ENCODE peak calls at places on chromosomes 12 and 14, in seven cellular contexts. One of them, this sample, is unnamed. For H3K4me1, the result is how much of the 10 kb centered on the place peaks cover.

GRCh38 chr14:23009939-23010718 is at the start of gene C14orf93:
- DNase-seq in endodermal cell: peak
- DNase-seq in fibroblast of lung: peak
- DNase-seq in neural progenitor cell: peak
- DNase-seq in IMR-90: peak
- DNase-seq in astrocyte: peak
- DNase-seq in colonic mucosa: peak
- DNase-seq in this sample: peak

GRCh38 chr14:53619625-53620324 is 336.9 kb downstream of the BMP4 start:
- DNase-seq in endodermal cell: no peak
- DNase-seq in fibroblast of lung: peak
- DNase-seq in neural progenitor cell: no peak
- DNase-seq in IMR-90: peak
- DNase-seq in astrocyte: peak
- DNase-seq in colonic mucosa: no peak
- DNase-seq in this sample: no peak

GRCh38 chr12:88865537-88865936 is 285.3 kb upstream of the KITLG start:
- DNase-seq in endodermal cell: no peak
- DNase-seq in fibroblast of lung: no peak
- DNase-seq in neural progenitor cell: no peak
- DNase-seq in IMR-90: no peak
- DNase-seq in astrocyte: no peak
- DNase-seq in colonic mucosa: no peak
- DNase-seq in this sample: no peak

GRCh38 chr12:106094304-106094703 is 44.5 kb downstream of the NUAK1 start:
- DNase-seq in endodermal cell: no peak
- DNase-seq in fibroblast of lung: no peak
- DNase-seq in neural progenitor cell: no peak
- DNase-seq in IMR-90: no peak
- DNase-seq in astrocyte: no peak
- DNase-seq in colonic mucosa: no peak
- DNase-seq in this sample: no peak

GRCh38 chr14:51933191-51933590 is 56.2 kb upstream of the RTRAF start:
- DNase-seq in endodermal cell: no peak
- DNase-seq in fibroblast of lung: no peak
- DNase-seq in neural progenitor cell: no peak
- DNase-seq in IMR-90: no peak
- DNase-seq in astrocyte: no peak
- DNase-seq in colonic mucosa: no peak
- DNase-seq in this sample: no peak

GRCh38 chr12:12499909-12500604 is 62.6 kb downstream of the DUSP16 start:
- DNase-seq in endodermal cell: peak
- DNase-seq in fibroblast of lung: no peak
- DNase-seq in neural progenitor cell: no peak
- DNase-seq in IMR-90: no peak
- DNase-seq in astrocyte: no peak
- DNase-seq in colonic mucosa: no peak
- DNase-seq in this sample: no peak

GRCh38 chr12:85468356-85469157 is 188.5 kb downstream of the ALX1 start:
- DNase-seq in endodermal cell: peak
- DNase-seq in fibroblast of lung: peak
- DNase-seq in neural progenitor cell: peak
- DNase-seq in IMR-90: peak
- DNase-seq in astrocyte: peak
- DNase-seq in colonic mucosa: peak
- DNase-seq in this sample: peak

GRCh38 chr12:108363565-108363964 is 24.5 kb upstream of the CMKLR1 start:
- DNase-seq in endodermal cell: no peak
- DNase-seq in fibroblast of lung: no peak
- DNase-seq in neural progenitor cell: no peak
- DNase-seq in IMR-90: no peak
- DNase-seq in astrocyte: no peak
- DNase-seq in colonic mucosa: no peak
- DNase-seq in this sample: no peak

GRCh38 chr12:11875414-11875935 is 195.3 kb upstream of the BCL2L14 start:
- DNase-seq in endodermal cell: no peak
- DNase-seq in fibroblast of lung: peak
- DNase-seq in neural progenitor cell: no peak
- DNase-seq in IMR-90: no peak
- DNase-seq in astrocyte: no peak
- DNase-seq in colonic mucosa: no peak
- DNase-seq in this sample: peak

GRCh38 chr14:33062881-33063280 is 124.2 kb downstream of the NPAS3 start:
- DNase-seq in endodermal cell: no peak
- DNase-seq in fibroblast of lung: no peak
- DNase-seq in neural progenitor cell: no peak
- DNase-seq in IMR-90: no peak
- DNase-seq in astrocyte: peak
- DNase-seq in colonic mucosa: no peak
- DNase-seq in this sample: no peak

GRCh38 chr12:38163442-38163801 is 153.2 kb upstream of the ALG10B start:
- DNase-seq in endodermal cell: no peak
- DNase-seq in fibroblast of lung: no peak
- DNase-seq in neural progenitor cell: no peak
- DNase-seq in IMR-90: no peak
- DNase-seq in astrocyte: no peak
- DNase-seq in colonic mucosa: no peak
- DNase-seq in this sample: no peak

GRCh38 chr14:50037240-50037639 is 79.1 kb downstream of the VCPKMT start:
- DNase-seq in endodermal cell: no peak
- DNase-seq in fibroblast of lung: no peak
- DNase-seq in neural progenitor cell: no peak
- DNase-seq in IMR-90: no peak
- DNase-seq in astrocyte: no peak
- DNase-seq in colonic mucosa: no peak
- DNase-seq in this sample: no peak

GRCh38 chr14:50039734-50040400 is 76.5 kb downstream of the VCPKMT start:
- DNase-seq in endodermal cell: no peak
- DNase-seq in fibroblast of lung: no peak
- DNase-seq in neural progenitor cell: no peak
- DNase-seq in IMR-90: no peak
- DNase-seq in astrocyte: peak
- DNase-seq in colonic mucosa: no peak
- DNase-seq in this sample: no peak

GRCh38 chr14:50037837-50038236 is 78.5 kb downstream of the VCPKMT start:
- DNase-seq in endodermal cell: no peak
- DNase-seq in fibroblast of lung: no peak
- DNase-seq in neural progenitor cell: no peak
- DNase-seq in IMR-90: no peak
- DNase-seq in astrocyte: no peak
- DNase-seq in colonic mucosa: no peak
- DNase-seq in this sample: no peak

GRCh38 chr14:50039120-50039517 is 77.3 kb downstream of the VCPKMT start:
- DNase-seq in endodermal cell: no peak
- DNase-seq in fibroblast of lung: no peak
- DNase-seq in neural progenitor cell: no peak
- DNase-seq in IMR-90: no peak
- DNase-seq in astrocyte: no peak
- DNase-seq in colonic mucosa: no peak
- DNase-seq in this sample: no peak

GRCh38 chr14:50038398-50039119 is 77.8 kb downstream of the VCPKMT start:
- DNase-seq in endodermal cell: peak
- DNase-seq in fibroblast of lung: peak
- DNase-seq in neural progenitor cell: no peak
- DNase-seq in IMR-90: peak
- DNase-seq in astrocyte: peak
- DNase-seq in colonic mucosa: no peak
- DNase-seq in this sample: no peak
- H3K9ac ChIP-seq in endodermal cell: no peak
- H3K9ac ChIP-seq in fibroblast of lung: no peak
- H3K9ac ChIP-seq in neural progenitor cell: no peak
- H3K9ac ChIP-seq in IMR-90: no peak
- H3K9ac ChIP-seq in astrocyte: peak
- H3K9ac ChIP-seq in colonic mucosa: no peak
- H3K9ac ChIP-seq in this sample: no peak

DNA sequence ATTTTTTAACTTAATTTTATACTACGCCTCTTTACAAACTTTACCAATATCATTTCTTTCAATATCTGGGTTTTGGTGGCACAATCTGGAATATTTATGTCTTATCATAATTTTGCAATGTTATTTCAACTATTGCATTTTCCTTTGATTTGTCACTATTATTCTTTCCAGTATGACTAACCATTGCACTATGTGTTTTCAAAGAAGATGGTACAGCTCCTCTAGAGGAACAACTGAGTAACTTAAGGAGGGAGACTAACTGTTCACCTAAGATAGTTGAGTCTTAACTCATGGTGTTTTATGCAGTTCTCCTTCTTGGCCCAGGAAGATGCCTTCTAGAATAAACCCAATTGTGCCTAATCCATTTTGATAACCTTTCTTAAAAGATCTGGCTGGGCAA is 60.5 kb upstream of the KIF21A start:
- DNase-seq in endodermal cell: no peak
- DNase-seq in fibroblast of lung: peak
- DNase-seq in neural progenitor cell: no peak
- DNase-seq in IMR-90: no peak
- DNase-seq in astrocyte: peak
- DNase-seq in colonic mucosa: no peak
- DNase-seq in this sample: peak
- TF ChIP-seq CTCF in endodermal cell: peak
- TF ChIP-seq CTCF in fibroblast of lung: no peak
- TF ChIP-seq CTCF in neural progenitor cell: no peak
- TF ChIP-seq CTCF in IMR-90: no peak
- TF ChIP-seq CTCF in astrocyte: peak
- TF ChIP-seq CTCF in colonic mucosa: no peak
- TF ChIP-seq CTCF in this sample: peak

DNA sequence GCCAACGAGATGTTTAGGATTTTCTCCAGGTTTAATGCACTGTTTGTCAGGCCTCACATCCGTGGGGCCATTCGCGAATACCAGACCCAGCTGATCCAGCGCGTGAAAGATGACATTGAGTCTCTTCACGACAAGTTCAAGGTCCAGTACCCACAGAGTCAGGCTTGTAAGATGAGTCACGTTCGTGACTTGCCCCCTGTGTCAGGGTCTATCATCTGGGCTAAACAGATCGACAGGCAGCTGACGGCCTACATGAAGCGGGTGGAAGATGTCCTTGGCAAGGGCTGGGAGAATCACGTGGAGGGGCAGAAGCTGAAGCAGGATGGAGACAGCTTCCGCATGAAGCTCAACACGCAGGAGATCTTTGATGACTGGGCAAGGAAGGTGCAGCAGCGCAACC is 21.6 kb downstream of the DYNC1H1 start:
- DNase-seq in endodermal cell: no peak
- DNase-seq in fibroblast of lung: no peak
- DNase-seq in neural progenitor cell: no peak
- DNase-seq in IMR-90: no peak
- DNase-seq in astrocyte: no peak
- DNase-seq in colonic mucosa: no peak
- DNase-seq in this sample: no peak
- H3K4me1 ChIP-seq in endodermal cell: under half
- H3K4me1 ChIP-seq in fibroblast of lung: under half
- H3K4me1 ChIP-seq in neural progenitor cell: under half
- H3K4me1 ChIP-seq in IMR-90: under half
- H3K4me1 ChIP-seq in astrocyte: under half
- H3K4me1 ChIP-seq in colonic mucosa: under half
- H3K4me1 ChIP-seq in this sample: under half

DNA sequence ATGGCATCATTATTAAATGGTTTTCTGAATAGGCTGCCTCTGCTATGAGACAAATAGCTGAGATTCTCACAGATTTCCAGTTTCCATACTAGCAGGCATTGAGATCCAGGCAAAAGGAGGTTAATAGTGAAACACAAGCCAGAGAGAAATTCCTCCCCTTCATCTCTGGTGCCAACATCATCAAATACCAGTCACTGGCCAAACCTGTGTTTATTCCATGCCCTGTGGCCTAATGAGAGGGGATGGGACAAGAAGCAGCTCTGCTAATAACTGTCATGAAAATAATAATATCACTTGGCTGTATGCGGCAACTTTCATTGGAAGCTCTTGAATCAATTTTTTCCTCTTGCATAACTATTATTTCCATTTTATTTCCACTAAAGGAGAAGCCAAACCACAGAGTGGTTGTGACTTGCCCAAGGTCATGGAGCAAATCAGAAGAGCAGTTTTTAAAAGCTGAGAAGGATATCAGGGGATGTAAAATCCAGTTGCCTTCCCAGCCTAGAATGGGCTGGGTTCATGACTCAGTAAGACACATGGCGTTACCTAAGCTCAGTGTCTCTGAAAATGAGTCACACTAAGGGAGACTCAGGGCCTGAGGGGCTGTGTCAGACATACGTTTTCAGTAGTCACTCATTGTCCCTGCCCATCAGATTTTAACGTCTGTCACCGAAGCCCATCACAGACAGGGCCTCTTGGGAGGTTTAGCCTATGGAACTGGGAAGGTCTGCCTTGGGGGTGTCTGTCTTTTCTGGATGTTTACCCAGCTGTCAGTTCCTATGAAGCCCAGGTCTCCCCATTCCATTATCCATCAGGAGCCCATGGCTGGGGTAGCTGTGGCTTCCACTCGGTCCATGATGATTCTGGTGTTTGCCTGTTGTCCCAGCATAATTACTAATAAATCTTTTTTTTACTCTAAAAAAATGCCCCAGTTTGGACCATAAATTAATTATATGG is 208.8 kb upstream of the EEA1 start:
- DNase-seq in endodermal cell: no peak
- DNase-seq in fibroblast of lung: peak
- DNase-seq in neural progenitor cell: no peak
- DNase-seq in IMR-90: peak
- DNase-seq in astrocyte: peak
- DNase-seq in colonic mucosa: no peak
- DNase-seq in this sample: no peak
- H3K9ac ChIP-seq in endodermal cell: no peak
- H3K9ac ChIP-seq in fibroblast of lung: no peak
- H3K9ac ChIP-seq in neural progenitor cell: no peak
- H3K9ac ChIP-seq in IMR-90: no peak
- H3K9ac ChIP-seq in astrocyte: no peak
- H3K9ac ChIP-seq in colonic mucosa: no peak
- H3K9ac ChIP-seq in this sample: no peak

DNA sequence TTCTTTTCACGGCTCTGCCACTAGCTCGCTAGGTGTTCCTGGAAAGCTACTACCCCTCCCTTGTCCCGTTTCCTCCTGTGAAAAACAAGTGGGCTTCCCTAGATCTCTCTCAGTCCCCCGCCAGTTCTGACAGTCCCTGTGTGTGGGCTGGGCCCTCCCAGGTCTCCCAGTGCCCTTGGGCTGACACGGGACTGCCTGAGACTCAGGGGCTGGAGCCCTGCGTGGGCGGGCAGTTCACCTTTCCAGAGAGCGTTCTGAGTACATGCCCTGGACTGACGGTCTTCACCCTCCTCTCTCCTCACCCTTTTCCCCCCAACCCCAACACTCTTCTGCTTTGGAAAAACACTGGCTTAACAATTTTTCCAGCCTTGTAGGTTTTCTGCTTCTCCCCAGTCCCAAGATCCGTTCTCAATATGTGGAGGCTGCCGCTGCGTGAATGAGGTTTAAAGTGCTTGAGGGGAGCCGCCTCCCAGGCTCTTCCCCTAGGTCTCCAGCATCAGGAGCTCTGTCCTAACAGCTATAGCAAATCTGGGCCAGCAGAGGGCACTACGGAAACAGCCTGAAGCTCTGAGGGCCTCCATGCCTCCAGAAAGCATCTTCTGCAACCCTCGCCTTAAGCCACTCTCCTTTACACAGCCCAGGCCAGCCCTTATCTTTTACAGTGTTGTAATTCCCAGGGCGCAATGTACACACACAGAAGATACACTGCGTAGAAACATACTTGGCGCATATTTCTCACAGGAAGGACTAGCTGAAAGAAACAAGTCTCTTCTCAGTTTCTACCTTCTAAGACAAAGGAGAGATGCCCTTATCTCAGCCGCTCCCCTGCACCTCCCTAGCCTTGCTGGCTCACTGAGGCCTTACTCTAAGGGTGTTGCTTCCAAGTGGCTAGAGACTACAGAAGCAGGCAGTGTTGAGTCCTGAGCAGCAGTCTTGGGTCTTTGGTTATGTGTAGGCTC is 10.4 kb upstream of the DCD start:
- DNase-seq in endodermal cell: peak
- DNase-seq in fibroblast of lung: no peak
- DNase-seq in neural progenitor cell: peak
- DNase-seq in IMR-90: peak
- DNase-seq in astrocyte: no peak
- DNase-seq in colonic mucosa: peak
- DNase-seq in this sample: peak
- TF ChIP-seq CTCF in endodermal cell: peak
- TF ChIP-seq CTCF in fibroblast of lung: peak
- TF ChIP-seq CTCF in neural progenitor cell: peak
- TF ChIP-seq CTCF in IMR-90: peak
- TF ChIP-seq CTCF in astrocyte: peak
- TF ChIP-seq CTCF in colonic mucosa: peak
- TF ChIP-seq CTCF in this sample: peak